ENCODE peak calls at places on chromosome 15, in five cellular contexts. P is K562, D is HCT116, G is HepG2, O is SK-N-SH. Q is an unnamed sample.

GRCh38 chr15:56587686-56588085 is 122.7 kb upstream of the MNS1 start:
- DNase-seq in P (no peak), D (no peak), G (no peak), O (no peak), Q (no peak)

GRCh38 chr15:95558916-95559315 is 771.6 kb upstream of the NR2F2 start:
- DNase-seq in P (no peak), D (no peak), G (no peak), O (no peak), Q (no peak)

GRCh38 chr15:88989578-88989977 is 76.4 kb upstream of the MFGE8 start:
- DNase-seq in P (no peak), D (no peak), G (no peak), O (no peak), Q (no peak)

GRCh38 chr15:45448066-45448510 is 69.7 kb upstream of the GATM start:
- DNase-seq in P (no peak), D (no peak), G (no peak), O (no peak), Q (no peak)

GRCh38 chr15:59017459-59017858 is 30.0 kb downstream of the RNF111 start:
- DNase-seq in P (no peak), D (no peak), G (no peak), O (no peak), Q (no peak)

GRCh38 chr15:33132722-33133345 is 61.7 kb downstream of the FMN1 start:
- DNase-seq in P (peak; percentile 35), D (peak; percentile 59), G (peak; percentile 31), O (peak; percentile 50), Q (peak; percentile 28)

GRCh38 chr15:36373549-36373948 is 205.9 kb upstream of the CDIN1 start:
- DNase-seq in P (no peak), D (peak; percentile 76), G (no peak), O (no peak), Q (no peak)

GRCh38 chr15:73872370-73872769 is 994 bp upstream of the TBC1D21 start:
- DNase-seq in P (no peak), D (no peak), G (no peak), O (no peak), Q (no peak)

GRCh38 chr15:38217181-38217580 is 35.5 kb upstream of the SPRED1 start:
- DNase-seq in P (no peak), D (no peak), G (no peak), O (no peak), Q (peak; percentile 45)

GRCh38 chr15:38072507-38073277 is 138.3 kb downstream of the TMCO5A start:
- DNase-seq in P (peak; percentile 31), D (peak; percentile 76), G (peak; percentile 75), O (peak; percentile 84), Q (peak; percentile 60)

GRCh38 chr15:63892794-63893441 is 59.2 kb upstream of the HERC1 start:
- DNase-seq in P (peak; percentile 65), D (no peak), G (no peak), O (no peak), Q (no peak)

GRCh38 chr15:73982251-73982962 is 9.7 kb downstream of the STOML1 start:
- DNase-seq in P (no peak), D (no peak), G (no peak), O (no peak), Q (no peak)

GRCh38 chr15:78422571-78423340 is 15.3 kb upstream of the IREB2 start:
- DNase-seq in P (peak; percentile 72), D (peak; percentile 47), G (peak; percentile 70), O (peak; percentile 71), Q (peak; percentile 71)

GRCh38 chr15:96314508-96314907 is 16.0 kb upstream of the NR2F2 start:
- DNase-seq in P (no peak), D (no peak), G (no peak), O (no peak), Q (no peak)

GRCh38 chr15:25177955-25178801 is 223.4 kb downstream of the SNRPN start:
- DNase-seq in P (no peak), D (no peak), G (no peak), O (no peak), Q (no peak)

GRCh38 chr15:101476756-101477155 is 12.8 kb downstream of the PCSK6 start:
- DNase-seq in P (no peak), D (no peak), G (no peak), O (no peak), Q (no peak)

GRCh38 chr15:85730001-85730820 is 64.5 kb downstream of the KLHL25 start:
- DNase-seq in P (peak; percentile 64), D (peak; percentile 47), G (peak; percentile 53), O (peak; percentile 73), Q (peak; percentile 51)

GRCh38 chr15:31171731-31172130 is 70.2 kb upstream of the TRPM1 start:
- DNase-seq in P (no peak), D (no peak), G (no peak), O (no peak), Q (no peak)

GRCh38 chr15:43511012-43511885 is 6.2 kb upstream of the MAP1A start:
- DNase-seq in P (peak; percentile 74), D (peak; percentile 37), G (peak; percentile 20), O (peak; percentile 55), Q (peak; percentile 72)

GRCh38 chr15:85622432-85622831 is 172.3 kb downstream of the KLHL25 start:
- DNase-seq in P (no peak), D (no peak), G (no peak), O (no peak), Q (no peak)

GRCh38 chr15:72180771-72181324 is 16.7 kb downstream of the GRAMD2A start:
- DNase-seq in P (no peak), D (no peak), G (no peak), O (no peak), Q (no peak)

GRCh38 chr15:40879609-40880008 is 5.6 kb upstream of the RHOV start:
- DNase-seq in P (peak; percentile 55), D (no peak), G (no peak), O (no peak), Q (no peak)

DNA sequence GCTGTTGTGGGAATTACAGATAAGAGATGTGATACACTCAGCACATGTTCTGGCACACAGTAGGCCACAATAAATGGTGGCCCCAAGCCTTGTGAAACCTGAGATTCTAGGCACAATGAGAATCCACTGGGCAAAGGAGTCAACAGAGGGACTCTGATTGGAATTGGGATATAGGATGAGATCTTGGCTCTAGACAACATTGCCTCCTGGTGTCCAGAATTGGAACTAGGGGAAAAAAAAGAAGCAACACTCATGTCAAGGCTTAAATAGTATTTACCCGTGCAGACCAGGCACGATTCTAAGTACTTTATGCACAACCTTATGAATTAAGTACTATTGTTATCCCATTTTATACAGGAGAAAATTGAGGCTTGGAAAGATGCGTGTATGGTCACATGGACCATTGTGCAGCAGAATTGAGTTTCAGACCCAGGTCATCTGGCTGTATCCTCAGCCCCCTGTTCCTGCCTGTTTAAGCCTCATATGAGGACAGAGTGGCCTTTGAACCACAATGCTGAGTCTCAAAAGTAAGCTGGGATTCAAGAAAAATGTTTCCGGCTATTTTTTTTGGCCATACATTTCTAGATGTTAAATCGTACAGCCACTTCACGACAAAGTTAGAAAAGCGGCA is 124.8 kb downstream of the SV2B start:
- DNase-seq in P (peak; percentile 49), D (peak; percentile 47), G (peak; percentile 25), O (peak; percentile 68), Q (peak; percentile 20)
- TF ChIP-seq JUND in P (no peak), D (no peak), G (no peak), O (no peak), Q (no peak)

DNA sequence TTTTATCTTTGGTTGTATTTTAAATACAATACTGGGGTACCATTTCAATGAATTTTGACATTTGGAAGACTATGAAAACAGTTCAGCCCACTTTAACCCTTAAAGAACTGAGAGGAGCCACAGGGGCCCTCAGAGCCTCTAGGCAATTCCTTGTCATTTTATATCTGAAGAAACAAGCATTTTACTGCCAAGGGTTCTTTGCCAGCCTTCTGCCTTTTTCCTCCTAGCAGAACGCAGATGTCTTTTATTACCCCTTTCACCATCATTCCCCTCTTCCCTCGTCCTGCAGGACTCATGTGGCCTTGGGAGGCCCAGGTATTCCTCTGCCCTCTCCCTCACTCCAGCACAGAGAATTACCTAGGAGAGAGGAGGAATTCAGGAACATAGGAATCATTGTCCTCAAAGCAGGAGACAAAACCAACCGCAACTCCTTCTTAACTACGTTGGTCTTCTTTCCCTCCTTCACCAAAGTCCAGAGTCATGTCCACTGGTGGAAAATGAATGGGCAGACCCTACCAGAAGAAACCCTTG is 55.1 kb upstream of the SKOR1 start:
- DNase-seq in P (no peak), D (no peak), G (no peak), O (no peak), Q (no peak)
- TF ChIP-seq JUND in P (no peak), D (no peak), G (no peak), O (no peak), Q (no peak)

DNA sequence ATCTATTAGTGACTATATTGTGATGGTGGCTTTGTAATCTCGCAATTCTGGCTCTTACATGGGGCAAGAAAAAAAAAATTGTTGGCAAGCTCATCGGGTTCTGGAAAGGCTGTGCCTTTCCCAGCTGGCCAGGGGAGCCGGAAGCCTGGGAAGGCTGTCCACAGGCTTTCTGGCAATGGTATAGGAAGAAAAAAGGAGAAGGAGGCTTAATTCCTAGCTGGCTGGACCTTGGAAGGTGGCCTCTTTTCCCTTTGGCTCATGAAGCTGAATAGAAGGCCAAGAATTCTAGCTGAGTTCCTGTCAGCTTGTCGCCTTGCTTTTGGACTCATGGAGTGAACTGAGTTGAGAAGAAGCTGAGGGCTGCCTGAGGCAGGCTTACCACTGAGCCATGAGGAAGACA is 243.4 kb upstream of the SEMA6D start:
- DNase-seq in P (no peak), D (no peak), G (no peak), O (no peak), Q (no peak)
- TF ChIP-seq JUND in P (no peak), D (no peak), G (no peak), O (no peak), Q (no peak)

GRCh38 chr15:75449585-75450306 is 1.7 kb downstream of the SIN3A start:
- DNase-seq in P (no peak), D (no peak), G (no peak), O (no peak), Q (no peak)
- TF ChIP-seq JUND in P (no peak), D (no peak), G (no peak), O (no peak), Q (no peak)

DNA sequence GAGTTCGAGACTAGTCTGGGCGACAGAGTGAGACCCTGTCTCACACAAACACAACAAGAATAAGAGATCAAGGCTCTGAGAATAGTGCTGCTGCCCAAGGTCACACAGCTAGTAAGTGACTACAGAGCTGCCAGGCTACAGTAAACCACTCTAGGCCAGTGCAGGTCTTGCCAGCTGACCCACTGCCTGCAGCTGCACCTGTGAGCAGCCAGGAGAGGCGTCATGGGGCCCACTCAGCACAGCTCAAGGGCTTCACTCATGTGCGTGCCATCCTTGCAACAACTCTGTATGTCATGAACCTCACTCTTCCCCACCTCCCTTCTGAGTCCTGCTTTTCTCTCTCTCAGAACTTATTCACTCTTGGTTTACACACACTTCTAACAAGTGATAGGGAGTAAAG is 176.7 kb downstream of the SMAD6 start:
- DNase-seq in P (no peak), D (no peak), G (no peak), O (no peak), Q (no peak)
- TF ChIP-seq JUND in P (no peak), D (no peak), G (no peak), O (no peak), Q (no peak)

DNA sequence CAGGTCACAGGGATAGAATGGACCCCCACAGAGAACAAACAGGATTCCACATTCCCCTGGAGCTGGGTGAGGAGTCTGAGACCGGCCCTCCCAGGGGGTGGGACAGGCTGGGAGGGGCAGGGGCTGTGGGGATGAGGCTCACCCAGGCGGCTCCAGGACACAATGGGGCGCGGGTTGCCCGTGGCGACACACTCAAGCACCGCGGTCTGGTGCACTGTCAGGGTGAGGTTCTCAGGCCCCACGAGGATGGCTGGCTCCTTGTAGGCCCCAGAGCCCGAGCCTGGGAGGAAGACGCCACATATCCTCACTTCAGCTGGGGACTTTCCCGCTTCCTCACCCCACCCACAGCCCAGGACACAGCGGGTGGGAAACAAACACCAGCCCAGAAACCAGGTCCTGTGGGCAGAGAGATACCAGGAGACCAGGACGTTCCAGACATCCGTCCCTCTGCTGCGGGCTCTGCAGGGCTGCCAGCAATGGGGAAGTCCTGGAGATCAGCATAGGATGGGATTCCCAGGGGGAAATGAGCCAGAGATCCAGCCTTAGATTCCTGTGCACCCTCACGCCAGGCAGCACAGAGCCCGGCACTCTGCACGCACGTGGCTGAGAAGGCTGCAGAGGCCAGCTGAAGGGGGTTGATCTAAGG is 30.2 kb downstream of the RNU5B-1 start:
- DNase-seq in P (no peak), D (no peak), G (no peak), O (peak; percentile 78), Q (no peak)
- TF ChIP-seq JUND in P (no peak), D (no peak), G (no peak), O (no peak), Q (no peak)

Q was measured in T47D.